ENCODE peak calls at places on chromosomes 7 and 10, in nine cellular contexts. One of them, this sample, is unnamed.

GRCh38 chr7:132275384-132275783 is 300.9 kb downstream of the PLXNA4 start:
- DNase-seq in Peyer's patch: no peak
- DNase-seq in mammary epithelial cell: no peak
- DNase-seq in CD8-positive, alpha-beta T cell: no peak
- DNase-seq in heart right ventricle: no peak
- DNase-seq in A673: no peak
- DNase-seq in transverse colon: no peak
- DNase-seq in cardiac muscle cell: no peak
- DNase-seq in IMR-90: no peak
- DNase-seq in this sample: no peak

GRCh38 chr7:23012797-23013714 is 874 bp downstream of the HYCC1 start:
- DNase-seq in Peyer's patch: peak
- DNase-seq in mammary epithelial cell: no peak
- DNase-seq in CD8-positive, alpha-beta T cell: peak
- DNase-seq in heart right ventricle: peak
- DNase-seq in A673: no peak
- DNase-seq in transverse colon: peak
- DNase-seq in cardiac muscle cell: peak
- DNase-seq in IMR-90: no peak
- DNase-seq in this sample: peak

GRCh38 chr10:15620304-15620703 is 99.4 kb downstream of the ITGA8 start:
- DNase-seq in Peyer's patch: no peak
- DNase-seq in mammary epithelial cell: no peak
- DNase-seq in CD8-positive, alpha-beta T cell: no peak
- DNase-seq in heart right ventricle: no peak
- DNase-seq in A673: no peak
- DNase-seq in transverse colon: no peak
- DNase-seq in cardiac muscle cell: no peak
- DNase-seq in IMR-90: no peak
- DNase-seq in this sample: no peak

GRCh38 chr10:78700413-78700812 is 368.4 kb upstream of the ZMIZ1 start:
- DNase-seq in Peyer's patch: no peak
- DNase-seq in mammary epithelial cell: no peak
- DNase-seq in CD8-positive, alpha-beta T cell: no peak
- DNase-seq in heart right ventricle: peak
- DNase-seq in A673: peak
- DNase-seq in transverse colon: peak
- DNase-seq in cardiac muscle cell: peak
- DNase-seq in IMR-90: peak
- DNase-seq in this sample: no peak

GRCh38 chr10:118850418-118851061 is 95.8 kb upstream of the CACUL1 start:
- DNase-seq in Peyer's patch: peak
- DNase-seq in mammary epithelial cell: peak
- DNase-seq in CD8-positive, alpha-beta T cell: peak
- DNase-seq in heart right ventricle: peak
- DNase-seq in A673: peak
- DNase-seq in transverse colon: peak
- DNase-seq in cardiac muscle cell: peak
- DNase-seq in IMR-90: peak
- DNase-seq in this sample: peak

GRCh38 chr7:67551027-67551426 is 554.4 kb downstream of the TYW1 start:
- DNase-seq in Peyer's patch: no peak
- DNase-seq in mammary epithelial cell: no peak
- DNase-seq in CD8-positive, alpha-beta T cell: no peak
- DNase-seq in heart right ventricle: peak
- DNase-seq in A673: no peak
- DNase-seq in transverse colon: no peak
- DNase-seq in cardiac muscle cell: no peak
- DNase-seq in IMR-90: no peak
- DNase-seq in this sample: peak

GRCh38 chr7:149598721-149599308 is 101.2 kb upstream of the ZNF746 start:
- DNase-seq in Peyer's patch: no peak
- DNase-seq in mammary epithelial cell: peak
- DNase-seq in CD8-positive, alpha-beta T cell: no peak
- DNase-seq in heart right ventricle: no peak
- DNase-seq in A673: peak
- DNase-seq in transverse colon: no peak
- DNase-seq in cardiac muscle cell: peak
- DNase-seq in IMR-90: peak
- DNase-seq in this sample: no peak

GRCh38 chr10:93357680-93358079 is 124.5 kb downstream of the MYOF start:
- DNase-seq in Peyer's patch: no peak
- DNase-seq in mammary epithelial cell: peak
- DNase-seq in CD8-positive, alpha-beta T cell: no peak
- DNase-seq in heart right ventricle: no peak
- DNase-seq in A673: peak
- DNase-seq in transverse colon: no peak
- DNase-seq in cardiac muscle cell: peak
- DNase-seq in IMR-90: peak
- DNase-seq in this sample: no peak

GRCh38 chr10:132575320-132576201 is 38.0 kb downstream of the INPP5A start:
- DNase-seq in Peyer's patch: peak
- DNase-seq in mammary epithelial cell: no peak
- DNase-seq in CD8-positive, alpha-beta T cell: no peak
- DNase-seq in heart right ventricle: no peak
- DNase-seq in A673: no peak
- DNase-seq in transverse colon: no peak
- DNase-seq in cardiac muscle cell: no peak
- DNase-seq in IMR-90: peak
- DNase-seq in this sample: no peak

GRCh38 chr7:55476071-55476803 is 96.1 kb downstream of the VOPP1 start:
- DNase-seq in Peyer's patch: no peak
- DNase-seq in mammary epithelial cell: no peak
- DNase-seq in CD8-positive, alpha-beta T cell: peak
- DNase-seq in heart right ventricle: no peak
- DNase-seq in A673: peak
- DNase-seq in transverse colon: no peak
- DNase-seq in cardiac muscle cell: no peak
- DNase-seq in IMR-90: peak
- DNase-seq in this sample: no peak

GRCh38 chr10:13775786-13776780 is 189.3 kb downstream of the PRPF18 start:
- DNase-seq in Peyer's patch: no peak
- DNase-seq in mammary epithelial cell: peak
- DNase-seq in CD8-positive, alpha-beta T cell: no peak
- DNase-seq in heart right ventricle: no peak
- DNase-seq in A673: no peak
- DNase-seq in transverse colon: no peak
- DNase-seq in cardiac muscle cell: no peak
- DNase-seq in IMR-90: peak
- DNase-seq in this sample: no peak

GRCh38 chr10:32056136-32057040 is at the start of gene KIF5B:
- DNase-seq in Peyer's patch: peak
- DNase-seq in mammary epithelial cell: peak
- DNase-seq in CD8-positive, alpha-beta T cell: peak
- DNase-seq in heart right ventricle: peak
- DNase-seq in A673: peak
- DNase-seq in transverse colon: peak
- DNase-seq in cardiac muscle cell: peak
- DNase-seq in IMR-90: peak
- DNase-seq in this sample: peak

GRCh38 chr7:130417215-130417614 is 23.6 kb downstream of the CEP41 start:
- DNase-seq in Peyer's patch: no peak
- DNase-seq in mammary epithelial cell: no peak
- DNase-seq in CD8-positive, alpha-beta T cell: no peak
- DNase-seq in heart right ventricle: no peak
- DNase-seq in A673: no peak
- DNase-seq in transverse colon: no peak
- DNase-seq in cardiac muscle cell: no peak
- DNase-seq in IMR-90: no peak
- DNase-seq in this sample: no peak

GRCh38 chr7:115230882-115231508 is 309.1 kb downstream of the MDFIC start:
- DNase-seq in Peyer's patch: no peak
- DNase-seq in mammary epithelial cell: peak
- DNase-seq in CD8-positive, alpha-beta T cell: no peak
- DNase-seq in heart right ventricle: peak
- DNase-seq in A673: peak
- DNase-seq in transverse colon: no peak
- DNase-seq in cardiac muscle cell: peak
- DNase-seq in IMR-90: peak
- DNase-seq in this sample: no peak

GRCh38 chr10:127407551-127407950 is 141.6 kb upstream of the NPS start:
- DNase-seq in Peyer's patch: no peak
- DNase-seq in mammary epithelial cell: no peak
- DNase-seq in CD8-positive, alpha-beta T cell: no peak
- DNase-seq in heart right ventricle: no peak
- DNase-seq in A673: peak
- DNase-seq in transverse colon: no peak
- DNase-seq in cardiac muscle cell: no peak
- DNase-seq in IMR-90: no peak
- DNase-seq in this sample: peak

GRCh38 chr7:95871078-95871848 is 98.9 kb downstream of the DYNC1I1 start:
- DNase-seq in Peyer's patch: no peak
- DNase-seq in mammary epithelial cell: peak
- DNase-seq in CD8-positive, alpha-beta T cell: no peak
- DNase-seq in heart right ventricle: peak
- DNase-seq in A673: peak
- DNase-seq in transverse colon: no peak
- DNase-seq in cardiac muscle cell: peak
- DNase-seq in IMR-90: peak
- DNase-seq in this sample: no peak

GRCh38 chr7:69561256-69561655 is 37.0 kb upstream of the AUTS2 start:
- DNase-seq in Peyer's patch: no peak
- DNase-seq in mammary epithelial cell: no peak
- DNase-seq in CD8-positive, alpha-beta T cell: no peak
- DNase-seq in heart right ventricle: no peak
- DNase-seq in A673: no peak
- DNase-seq in transverse colon: no peak
- DNase-seq in cardiac muscle cell: no peak
- DNase-seq in IMR-90: no peak
- DNase-seq in this sample: no peak

GRCh38 chr10:6009159-6009558 is 31.8 kb upstream of the IL15RA start:
- DNase-seq in Peyer's patch: no peak
- DNase-seq in mammary epithelial cell: peak
- DNase-seq in CD8-positive, alpha-beta T cell: no peak
- DNase-seq in heart right ventricle: no peak
- DNase-seq in A673: no peak
- DNase-seq in transverse colon: no peak
- DNase-seq in cardiac muscle cell: no peak
- DNase-seq in IMR-90: peak
- DNase-seq in this sample: no peak

GRCh38 chr10:36647540-36647939 is 477.9 kb upstream of the ANKRD30A start:
- DNase-seq in Peyer's patch: no peak
- DNase-seq in mammary epithelial cell: no peak
- DNase-seq in CD8-positive, alpha-beta T cell: no peak
- DNase-seq in heart right ventricle: no peak
- DNase-seq in A673: peak
- DNase-seq in transverse colon: no peak
- DNase-seq in cardiac muscle cell: no peak
- DNase-seq in IMR-90: no peak
- DNase-seq in this sample: no peak

DNA sequence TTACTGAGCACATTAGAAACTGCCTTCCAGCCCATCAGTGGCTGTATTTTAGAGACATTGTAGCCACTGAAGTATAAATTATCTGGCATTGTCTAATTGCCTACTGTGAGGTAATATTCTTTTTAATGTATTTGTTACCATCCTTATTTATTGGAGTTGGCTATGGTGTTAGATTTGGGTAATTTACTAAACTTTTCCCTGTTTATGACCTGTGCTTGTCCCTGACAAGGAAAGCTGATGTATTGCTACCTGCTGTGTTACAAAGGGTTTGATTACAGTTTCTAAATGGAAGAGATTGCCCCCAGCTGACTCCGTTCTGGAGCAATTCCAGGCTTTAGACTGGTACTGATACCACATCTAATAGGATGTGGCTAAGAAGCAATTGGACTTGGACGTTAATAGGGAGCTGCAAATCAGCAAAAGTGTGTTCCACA is 12.3 kb upstream of the ASCC1 start:
- DNase-seq in Peyer's patch: no peak
- DNase-seq in mammary epithelial cell: no peak
- DNase-seq in CD8-positive, alpha-beta T cell: no peak
- DNase-seq in heart right ventricle: no peak
- DNase-seq in A673: no peak
- DNase-seq in transverse colon: no peak
- DNase-seq in cardiac muscle cell: no peak
- DNase-seq in IMR-90: no peak
- DNase-seq in this sample: no peak
- H3K27ac ChIP-seq in Peyer's patch: no peak
- H3K27ac ChIP-seq in mammary epithelial cell: no peak
- H3K27ac ChIP-seq in CD8-positive, alpha-beta T cell: no peak
- H3K27ac ChIP-seq in heart right ventricle: no peak
- H3K27ac ChIP-seq in A673: no peak
- H3K27ac ChIP-seq in transverse colon: peak
- H3K27ac ChIP-seq in cardiac muscle cell: peak
- H3K27ac ChIP-seq in IMR-90: no peak
- H3K27ac ChIP-seq in this sample: no peak

GRCh38 chr7:17054206-17054605 is 172.4 kb upstream of the AGR3 start:
- DNase-seq in Peyer's patch: no peak
- DNase-seq in mammary epithelial cell: peak
- DNase-seq in CD8-positive, alpha-beta T cell: no peak
- DNase-seq in heart right ventricle: no peak
- DNase-seq in A673: no peak
- DNase-seq in transverse colon: no peak
- DNase-seq in cardiac muscle cell: no peak
- DNase-seq in IMR-90: no peak
- DNase-seq in this sample: no peak
- H3K27ac ChIP-seq in Peyer's patch: no peak
- H3K27ac ChIP-seq in mammary epithelial cell: peak
- H3K27ac ChIP-seq in CD8-positive, alpha-beta T cell: no peak
- H3K27ac ChIP-seq in heart right ventricle: no peak
- H3K27ac ChIP-seq in A673: no peak
- H3K27ac ChIP-seq in transverse colon: no peak
- H3K27ac ChIP-seq in cardiac muscle cell: no peak
- H3K27ac ChIP-seq in IMR-90: no peak
- H3K27ac ChIP-seq in this sample: no peak

GRCh38 chr10:61936770-61937169 is 35.3 kb downstream of the ARID5B start:
- DNase-seq in Peyer's patch: no peak
- DNase-seq in mammary epithelial cell: no peak
- DNase-seq in CD8-positive, alpha-beta T cell: no peak
- DNase-seq in heart right ventricle: no peak
- DNase-seq in A673: no peak
- DNase-seq in transverse colon: no peak
- DNase-seq in cardiac muscle cell: no peak
- DNase-seq in IMR-90: no peak
- DNase-seq in this sample: no peak
- H3K27ac ChIP-seq in Peyer's patch: peak
- H3K27ac ChIP-seq in mammary epithelial cell: no peak
- H3K27ac ChIP-seq in CD8-positive, alpha-beta T cell: no peak
- H3K27ac ChIP-seq in heart right ventricle: no peak
- H3K27ac ChIP-seq in A673: peak
- H3K27ac ChIP-seq in transverse colon: peak
- H3K27ac ChIP-seq in cardiac muscle cell: no peak
- H3K27ac ChIP-seq in IMR-90: peak
- H3K27ac ChIP-seq in this sample: no peak

DNA sequence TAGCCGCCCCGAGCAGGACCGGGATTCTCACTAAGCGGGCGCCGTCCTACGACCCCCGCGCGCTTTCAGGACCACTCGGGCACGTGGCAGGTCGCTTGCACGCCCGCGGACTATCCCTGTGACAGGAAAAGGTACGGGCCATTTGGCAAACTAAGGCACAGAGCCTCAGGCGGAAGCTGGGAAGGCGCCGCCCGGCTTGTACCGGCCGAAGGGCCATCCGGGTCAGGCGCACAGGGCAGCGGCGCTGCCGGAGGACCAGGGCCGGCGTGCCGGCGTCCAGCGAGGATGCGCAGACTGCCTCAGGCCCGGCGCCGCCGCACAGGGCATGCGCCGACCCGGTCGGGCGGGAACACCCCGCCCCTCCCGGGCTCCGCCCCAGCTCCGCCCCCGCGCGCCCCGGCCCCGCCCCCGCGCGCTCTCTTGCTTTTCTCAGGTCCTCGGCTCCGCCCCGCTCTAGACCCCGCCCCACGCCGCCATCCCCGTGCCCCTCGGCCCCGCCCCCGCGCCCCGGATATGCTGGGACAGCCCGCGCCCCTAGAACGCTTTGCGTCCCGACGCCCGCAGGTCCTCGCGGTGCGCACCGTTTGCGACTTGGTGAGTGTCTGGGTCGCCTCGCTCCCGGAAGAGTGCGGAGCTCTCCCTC is at the start of gene MGMT:
- DNase-seq in Peyer's patch: peak
- DNase-seq in mammary epithelial cell: peak
- DNase-seq in CD8-positive, alpha-beta T cell: peak
- DNase-seq in heart right ventricle: peak
- DNase-seq in A673: peak
- DNase-seq in transverse colon: peak
- DNase-seq in cardiac muscle cell: peak
- DNase-seq in IMR-90: peak
- DNase-seq in this sample: peak
- H3K27ac ChIP-seq in Peyer's patch: peak
- H3K27ac ChIP-seq in mammary epithelial cell: peak
- H3K27ac ChIP-seq in CD8-positive, alpha-beta T cell: peak
- H3K27ac ChIP-seq in heart right ventricle: peak
- H3K27ac ChIP-seq in A673: peak
- H3K27ac ChIP-seq in transverse colon: peak
- H3K27ac ChIP-seq in cardiac muscle cell: no peak
- H3K27ac ChIP-seq in IMR-90: peak
- H3K27ac ChIP-seq in this sample: peak